ENCODE peak calls at places on chromosome 9, in eight cellular contexts. U is left ventricle myocardium superior; V is kidney; K is activated CD8-positive, alpha-beta memory T cell treated with anti-CD3 and anti-CD28 coated beads for 1 hour; G is cardiac muscle cell; J is stimulated activated CD4-positive, alpha-beta T cell treated with anti-CD3 and anti-CD28 coated beads, Interleukin-15, amount 100 ng/mL, for 24 hours; Q is activated T-helper 9 cell treated with anti-CD3 and anti-CD28 coated beads, Interleukin-2, amount 50 U/mL, for 16 hours; A is mesothelial cell of epicardium. B is an unnamed sample.

GRCh38 chr9:135611875-135612209 is 27.5 kb downstream of the GLT6D1 start:
- DNase-seq in K (no peak), G (no peak), J (no peak), V (no peak), A (no peak), U (no peak), Q (no peak), B (no peak)

GRCh38 chr9:83062653-83063527 is at the start of gene RASEF:
- DNase-seq in V (peak; percentile 89), J (peak; percentile 8), K (no peak), Q (no peak), G (peak; percentile 13), A (peak; percentile 70), U (no peak), B (peak; percentile 39)

GRCh38 chr9:105252405-105252756 is 7.9 kb downstream of the SLC44A1 start:
- DNase-seq in J (no peak), U (no peak), Q (no peak), G (no peak), V (no peak), K (no peak), A (no peak), B (no peak)

GRCh38 chr9:77916410-77916819 is 115.2 kb downstream of the GNAQ start:
- DNase-seq in J (no peak), U (no peak), Q (no peak), G (no peak), K (no peak), V (no peak), A (no peak), B (no peak)

GRCh38 chr9:104931256-104931655 is 3.3 kb upstream of the ABCA1 start:
- DNase-seq in J (no peak), U (no peak), Q (no peak), A (no peak), V (no peak), K (no peak), G (no peak), B (no peak)

GRCh38 chr9:4750021-4750673 is 9.1 kb upstream of the AK3 start:
- DNase-seq in A (no peak), V (no peak), K (no peak), Q (no peak), J (no peak), G (peak; percentile 67), U (no peak), B (no peak)

GRCh38 chr9:137974746-137975526 is 97.4 kb downstream of the CACNA1B start:
- DNase-seq in A (peak; percentile 34), U (peak; percentile 5), Q (no peak), J (no peak), G (no peak), V (peak; percentile 59), K (no peak), B (peak; percentile 29)

GRCh38 chr9:74066128-74066527 is 431.0 kb upstream of the RORB start:
- DNase-seq in J (no peak), A (no peak), K (no peak), V (no peak), U (no peak), G (no peak), Q (no peak), B (no peak)

GRCh38 chr9:9299134-9299533 is 1313.7 kb downstream of the PTPRD start:
- DNase-seq in K (no peak), Q (no peak), A (no peak), V (no peak), U (no peak), G (no peak), J (no peak), B (no peak)

GRCh38 chr9:33162721-33163311 is 4.3 kb downstream of the B4GALT1 start:
- DNase-seq in A (no peak), V (no peak), J (no peak), G (peak; percentile 94), U (peak; percentile 51), Q (no peak), K (no peak), B (peak; percentile 63)

GRCh38 chr9:116873441-116873840 is 186.3 kb downstream of the TRIM32 start:
- DNase-seq in U (no peak), A (no peak), V (no peak), K (no peak), Q (no peak), J (no peak), G (no peak), B (no peak)

GRCh38 chr9:113497051-113497450 is 33.5 kb downstream of the RGS3 start:
- DNase-seq in V (no peak), G (no peak), K (no peak), J (no peak), Q (no peak), U (no peak), A (no peak), B (no peak)

GRCh38 chr9:90100014-90100413 is 495.2 kb downstream of the GADD45G start:
- DNase-seq in G (peak; percentile 10), K (no peak), U (no peak), A (no peak), J (no peak), Q (no peak), V (no peak), B (no peak)

GRCh38 chr9:133415107-133415506 is 2.7 kb downstream of the REXO4 start:
- DNase-seq in V (no peak), K (no peak), A (no peak), G (no peak), Q (no peak), U (no peak), J (no peak), B (no peak)

GRCh38 chr9:108156270-108156998 is 666.9 kb upstream of the KLF4 start:
- DNase-seq in A (no peak), K (no peak), U (no peak), Q (no peak), G (peak; percentile 52), V (no peak), J (no peak), B (no peak)

GRCh38 chr9:130204981-130205380 is 32.8 kb downstream of the NCS1 start:
- DNase-seq in G (no peak), K (no peak), J (no peak), Q (no peak), U (no peak), V (no peak), A (no peak), B (no peak)

GRCh38 chr9:126527109-126527825 is 86.5 kb upstream of the LMX1B start:
- DNase-seq in J (no peak), Q (no peak), A (no peak), G (no peak), K (no peak), U (no peak), V (peak; percentile 32), B (no peak)

GRCh38 chr9:98774746-98775145 is 21.6 kb downstream of the ANKS6 start:
- DNase-seq in Q (no peak), A (no peak), U (no peak), G (peak; percentile 19), J (peak; percentile 48), V (no peak), K (no peak), B (no peak)

GRCh38 chr9:35757527-35758275 is 3.6 kb upstream of the MSMP start:
- DNase-seq in J (no peak), G (no peak), U (no peak), K (no peak), A (no peak), V (no peak), Q (no peak), B (no peak)

GRCh38 chr9:98742325-98743280 is 33.9 kb upstream of the GABBR2 start:
- DNase-seq in Q (no peak), G (no peak), U (no peak), A (no peak), J (no peak), K (no peak), V (no peak), B (no peak)

GRCh38 chr9:112265391-112265790 is 68.0 kb downstream of the PTBP3 start:
- DNase-seq in Q (no peak), G (no peak), V (no peak), U (no peak), K (no peak), A (no peak), J (no peak), B (no peak)

GRCh38 chr9:19420877-19421276 is 12.1 kb downstream of the ACER2 start:
- DNase-seq in G (no peak), A (no peak), U (no peak), Q (no peak), J (no peak), K (no peak), V (no peak), B (no peak)

GRCh38 chr9:6008169-6008979 is 7.0 kb downstream of the RANBP6 start:
- DNase-seq in J (peak; percentile 94), U (peak; percentile 92), Q (peak; percentile 88), V (peak; percentile 97), K (peak; percentile 89), A (peak; percentile 89), G (peak; percentile 99), B (peak; percentile 96)

GRCh38 chr9:136059321-136059791 is 35.7 kb downstream of the NACC2 start:
- DNase-seq in J (no peak), K (no peak), Q (no peak), U (no peak), G (no peak), V (peak; percentile 77), A (peak; percentile 36), B (no peak)

GRCh38 chr9:83981126-83981871 is 694 bp downstream of the RMI1 start:
- DNase-seq in K (no peak), J (peak; percentile 51), G (peak; percentile 54), A (no peak), V (no peak), U (peak; percentile 32), Q (no peak), B (no peak)

GRCh38 chr9:81113408-81114124 is 575.8 kb downstream of the TLE1 start:
- DNase-seq in Q (no peak), G (no peak), V (no peak), U (no peak), A (no peak), K (no peak), J (no peak), B (no peak)

GRCh38 chr9:99831857-99832557 is 10.3 kb downstream of the NR4A3 start:
- DNase-seq in A (no peak), V (no peak), K (no peak), G (no peak), Q (no peak), U (no peak), J (no peak), B (no peak)

GRCh38 chr9:70466976-70467551 is 52.6 kb upstream of the KLF9 start:
- DNase-seq in J (peak; percentile 61), U (no peak), A (no peak), K (no peak), Q (no peak), G (peak; percentile 79), V (no peak), B (no peak)

GRCh38 chr9:89821081-89821480 is 216.3 kb downstream of the GADD45G start:
- DNase-seq in J (no peak), V (no peak), Q (no peak), A (no peak), K (no peak), U (no peak), G (peak; percentile 21), B (no peak)

GRCh38 chr9:70229026-70229425 is 29.8 kb upstream of the SMC5 start:
- DNase-seq in Q (no peak), U (peak; percentile 48), G (no peak), A (no peak), J (no peak), V (no peak), K (no peak), B (no peak)

GRCh38 chr9:98419260-98419603 is 163.8 kb upstream of the TBC1D2 start:
- DNase-seq in G (no peak), V (no peak), U (no peak), A (no peak), J (no peak), K (no peak), Q (no peak), B (no peak)

GRCh38 chr9:79955300-79955699 is 383.5 kb downstream of the TLE4 start:
- DNase-seq in V (no peak), J (peak; percentile 11), A (no peak), U (no peak), K (no peak), Q (no peak), G (peak; percentile 6), B (no peak)

GRCh38 chr9:9563817-9564216 is 1049.0 kb downstream of the PTPRD start:
- DNase-seq in V (no peak), J (no peak), Q (no peak), G (no peak), K (no peak), A (no peak), U (no peak), B (no peak)

GRCh38 chr9:95834281-95834907 is 41.1 kb upstream of the ERCC6L2 start:
- DNase-seq in A (no peak), V (no peak), U (no peak), G (peak; percentile 89), J (no peak), Q (no peak), K (no peak), B (no peak)